ENCODE peak calls at places on chromosome 7, in eight cellular contexts. C, E, I, K, W, U, L and D are unnamed samples.

GRCh38 chr7:13904689-13905088 is 84.8 kb downstream of the ETV1 start:
- DNase-seq in C (no peak), E (no peak), I (no peak), K (no peak), W (peak), U (no peak), L (no peak), D (no peak)

GRCh38 chr7:30974605-30975256 is 11.0 kb downstream of the GHRHR start:
- DNase-seq in C (no peak), E (peak), I (peak), K (peak), W (peak), U (peak), L (no peak), D (no peak)

GRCh38 chr7:149196705-149197171 is 1.4 kb downstream of the ZNF282 start:
- DNase-seq in C (no peak), E (no peak), I (no peak), K (no peak), W (no peak), U (no peak), L (no peak), D (no peak)

GRCh38 chr7:120138497-120138896 is 134.5 kb upstream of the KCND2 start:
- DNase-seq in C (no peak), E (no peak), I (no peak), K (no peak), W (no peak), U (no peak), L (no peak), D (no peak)

GRCh38 chr7:31075006-31075405 is 22.9 kb downstream of the ADCYAP1R1 start:
- DNase-seq in C (no peak), E (no peak), I (peak), K (no peak), W (no peak), U (no peak), L (no peak), D (no peak)

GRCh38 chr7:45080958-45081669 is 7.7 kb downstream of the NACAD start:
- DNase-seq in C (no peak), E (no peak), I (peak), K (no peak), W (no peak), U (no peak), L (no peak), D (no peak)

GRCh38 chr7:101538596-101539459 is 90.3 kb downstream of the MYL10 start:
- DNase-seq in C (no peak), E (peak), I (peak), K (peak), W (peak), U (peak), L (no peak), D (peak)

GRCh38 chr7:50805425-50806130 is 22.9 kb upstream of the GRB10 start:
- DNase-seq in C (no peak), E (no peak), I (no peak), K (no peak), W (peak), U (no peak), L (no peak), D (no peak)

GRCh38 chr7:89001306-89001705 is 205.8 kb upstream of the TEX47 start:
- DNase-seq in C (no peak), E (no peak), I (no peak), K (no peak), W (no peak), U (no peak), L (no peak), D (no peak)

GRCh38 chr7:49398730-49399129 is 374.7 kb upstream of the VWC2 start:
- DNase-seq in C (no peak), E (no peak), I (no peak), K (no peak), W (no peak), U (no peak), L (peak), D (no peak)

GRCh38 chr7:20504060-20504459 is 111.4 kb upstream of the ABCB5 start:
- DNase-seq in C (no peak), E (no peak), I (no peak), K (no peak), W (no peak), U (no peak), L (no peak), D (no peak)